ENCODE peak calls at places on chromosome 9, in ten cellular contexts. G, Y, Q, D, U, B, J, N, T and X are unnamed samples.

GRCh38 chr9:128406848-128407391 is 13.7 kb upstream of the CERCAM start:
- DNase-seq in U (no peak), Y (no peak), D (no peak), N (no peak), B (no peak), T (no peak), J (peak; percentile 69), G (no peak), Q (no peak), X (no peak)

GRCh38 chr9:1429328-1429727 is 379.2 kb downstream of the DMRT2 start:
- DNase-seq in N (no peak), Q (no peak), J (peak; percentile 0), D (no peak), U (no peak), B (no peak), T (no peak), Y (peak; percentile 8), G (no peak), X (no peak)

GRCh38 chr9:98034593-98035546 is 21.7 kb upstream of the NANS start:
- DNase-seq in T (peak; percentile 73), G (peak; percentile 62), N (peak; percentile 74), D (peak; percentile 95), Q (peak; percentile 87), J (peak; percentile 83), B (peak; percentile 85), Y (peak; percentile 45), U (peak; percentile 35), X (peak; percentile 36)

GRCh38 chr9:136300866-136301265 is 3.0 kb downstream of the CCDC187 start:
- DNase-seq in J (no peak), B (no peak), N (no peak), Q (no peak), D (no peak), G (no peak), T (no peak), Y (no peak), U (no peak), X (no peak)

GRCh38 chr9:36625006-36625600 is 52.4 kb downstream of the MELK start:
- DNase-seq in B (no peak), N (no peak), T (peak; percentile 69), G (peak; percentile 76), Q (no peak), Y (no peak), J (peak; percentile 84), U (no peak), D (no peak), X (no peak)

GRCh38 chr9:130029223-130029583 is 13.8 kb downstream of the FNBP1 start:
- DNase-seq in B (no peak), J (no peak), T (no peak), N (no peak), U (no peak), Q (no peak), Y (no peak), D (no peak), G (no peak), X (no peak)

GRCh38 chr9:133421615-133422542 is at the start of gene ADAMTS13:
- DNase-seq in D (no peak), N (peak; percentile 79), U (no peak), T (no peak), G (peak; percentile 6), Q (no peak), B (no peak), Y (no peak), J (peak; percentile 52), X (no peak)

GRCh38 chr9:138122676-138123075 is 245.1 kb downstream of the CACNA1B start:
- DNase-seq in Y (no peak), D (no peak), B (no peak), J (no peak), T (no peak), Q (no peak), U (no peak), G (no peak), N (no peak), X (no peak)

GRCh38 chr9:93093449-93094293 is 2.3 kb upstream of the CARD19 start:
- DNase-seq in G (no peak), N (peak; percentile 49), J (no peak), Q (peak; percentile 66), U (no peak), D (peak; percentile 69), T (no peak), Y (no peak), B (no peak), X (no peak)

GRCh38 chr9:31372796-31373587 is 1011.5 kb upstream of the ACO1 start:
- DNase-seq in Q (no peak), G (no peak), N (no peak), D (no peak), U (no peak), Y (no peak), B (no peak), J (no peak), T (peak; percentile 42), X (no peak)

GRCh38 chr9:85038824-85039540 is 369.5 kb downstream of the NTRK2 start:
- DNase-seq in G (no peak), U (no peak), T (no peak), Q (no peak), Y (no peak), N (no peak), B (no peak), J (no peak), D (no peak), X (no peak)

GRCh38 chr9:120966005-120966369 is 39.4 kb upstream of the TRAF1 start:
- DNase-seq in T (no peak), Q (no peak), U (no peak), G (no peak), B (no peak), Y (no peak), J (no peak), N (no peak), D (no peak), X (no peak)

GRCh38 chr9:135605238-135605781 is 34.0 kb downstream of the GLT6D1 start:
- DNase-seq in N (no peak), G (no peak), U (no peak), J (no peak), Q (peak; percentile 62), Y (no peak), T (no peak), D (no peak), B (no peak), X (no peak)

GRCh38 chr9:116791314-116791713 is 104.2 kb downstream of the TRIM32 start:
- DNase-seq in N (no peak), D (no peak), G (no peak), Y (peak; percentile 72), B (no peak), Q (no peak), T (no peak), J (no peak), U (no peak), X (no peak)

GRCh38 chr9:37956423-37956820 is 52.5 kb upstream of the SLC25A51 start:
- DNase-seq in D (no peak), U (no peak), G (no peak), N (no peak), B (no peak), T (no peak), J (no peak), Q (no peak), Y (no peak), X (no peak)

GRCh38 chr9:136856541-136857141 is 4.5 kb downstream of the MAMDC4 start:
- DNase-seq in D (no peak), T (no peak), Y (no peak), N (no peak), U (no peak), Q (no peak), B (no peak), G (no peak), J (no peak), X (no peak)

GRCh38 chr9:89038354-89039091 is 47.3 kb downstream of the S1PR3 start:
- DNase-seq in G (no peak), B (no peak), U (no peak), D (no peak), N (no peak), Y (no peak), T (peak; percentile 37), Q (no peak), J (peak; percentile 55), X (no peak)

GRCh38 chr9:129458663-129459549 is 162.0 kb downstream of the C9orf50 start:
- DNase-seq in N (no peak), U (no peak), Y (peak; percentile 44), J (no peak), B (peak; percentile 34), Q (peak; percentile 82), G (no peak), D (peak; percentile 62), T (no peak), X (no peak)

GRCh38 chr9:113388833-113389232 is 12.0 kb upstream of the HDHD3 start:
- DNase-seq in Q (no peak), D (no peak), U (no peak), J (no peak), N (no peak), B (no peak), Y (no peak), T (no peak), G (no peak), X (no peak)